ENCODE peak calls at places on chromosomes 6 and 20, in six cellular contexts. S is ascending aorta, O is upper lobe of right lung, X is neural progenitor cell, Z is lung, N is PC-3. A is an unnamed sample. For H3K4me1, the result is how much of the 10 kb centered on the place peaks cover.

GRCh38 chr6:135519343-135519742 is 21.8 kb upstream of the AHI1 start:
- DNase-seq in N (no peak), Z (no peak), X (no peak), S (no peak), O (no peak), A (no peak)

GRCh38 chr6:131167773-131168172 is 32.5 kb downstream of the AKAP7 start:
- DNase-seq in X (no peak), Z (no peak), S (no peak), N (peak), O (no peak), A (no peak)

GRCh38 chr6:131694832-131695426 is 6.3 kb downstream of the OR2A4 start:
- DNase-seq in Z (peak), S (no peak), X (peak), O (no peak), N (peak), A (peak)

GRCh38 chr6:40399888-40400468 is 187.2 kb downstream of the LRFN2 start:
- DNase-seq in X (no peak), O (no peak), S (no peak), N (no peak), Z (no peak), A (no peak)

GRCh38 chr20:14284443-14284842 is 53.0 kb downstream of the FLRT3 start:
- DNase-seq in O (no peak), S (no peak), N (no peak), Z (no peak), X (no peak), A (no peak)

GRCh38 chr6:30006170-30007131 is 54.6 kb upstream of the POLR1H start:
- DNase-seq in X (peak), N (no peak), Z (peak), S (no peak), O (peak), A (peak)

GRCh38 chr6:33981861-33982260 is 164.0 kb downstream of the GRM4 start:
- DNase-seq in X (no peak), O (no peak), S (no peak), Z (no peak), N (no peak), A (no peak)

GRCh38 chr6:138526822-138527235 is 27.5 kb upstream of the NHSL1 start:
- DNase-seq in O (no peak), S (no peak), N (no peak), X (peak), Z (no peak), A (no peak)

GRCh38 chr20:43548273-43548880 is 10.4 kb upstream of the SGK2 start:
- DNase-seq in O (no peak), S (no peak), N (no peak), Z (no peak), X (no peak), A (no peak)

GRCh38 chr20:3494218-3494617 is 23.4 kb downstream of the ATRN start:
- DNase-seq in Z (no peak), O (no peak), X (no peak), N (no peak), S (no peak), A (no peak)

GRCh38 chr6:11021003-11021402 is 23.1 kb downstream of the ELOVL2 start:
- DNase-seq in O (no peak), Z (no peak), N (no peak), S (no peak), X (no peak), A (no peak)

GRCh38 chr6:95685817-95686216 is 108.5 kb downstream of the MANEA start:
- DNase-seq in Z (no peak), N (no peak), S (no peak), O (no peak), X (peak), A (no peak)

GRCh38 chr6:77511860-77512259 is 48.6 kb upstream of the HTR1B start:
- DNase-seq in Z (no peak), X (no peak), O (no peak), S (no peak), N (no peak), A (no peak)

GRCh38 chr20:19934792-19935491 is 82.2 kb upstream of the NAA20 start:
- DNase-seq in N (peak), S (no peak), Z (peak), X (no peak), O (peak), A (peak)

GRCh38 chr6:163435013-163435412 is 20.5 kb downstream of the QKI start:
- DNase-seq in N (no peak), X (no peak), S (no peak), O (no peak), Z (no peak), A (no peak)
- H3K4me1 ChIP-seq in N (under half), X (under half), S (under half), O (under half), Z (under half), A (under half)

GRCh38 chr20:59571591-59572314 is 32.6 kb upstream of the PHACTR3 start:
- DNase-seq in N (peak), S (no peak), Z (peak), O (peak), X (peak), A (peak)
- H3K4me3 ChIP-seq in N (no peak), S (peak), Z (no peak), O (peak), X (peak), A (peak)

GRCh38 chr6:154942770-154943169 is 52.3 kb upstream of the TIAM2 start:
- DNase-seq in O (no peak), S (no peak), X (no peak), N (no peak), Z (no peak), A (no peak)

GRCh38 chr6:154938245-154938583 is 56.9 kb upstream of the TIAM2 start:
- DNase-seq in S (no peak), Z (peak), N (no peak), X (no peak), O (peak), A (no peak)

GRCh38 chr6:154932562-154933027 is 62.5 kb upstream of the TIAM2 start:
- DNase-seq in X (no peak), O (no peak), S (no peak), N (peak), Z (no peak), A (no peak)

GRCh38 chr6:154933181-154933827 is 61.8 kb upstream of the TIAM2 start:
- DNase-seq in X (no peak), O (no peak), S (no peak), Z (no peak), N (no peak), A (no peak)

DNA sequence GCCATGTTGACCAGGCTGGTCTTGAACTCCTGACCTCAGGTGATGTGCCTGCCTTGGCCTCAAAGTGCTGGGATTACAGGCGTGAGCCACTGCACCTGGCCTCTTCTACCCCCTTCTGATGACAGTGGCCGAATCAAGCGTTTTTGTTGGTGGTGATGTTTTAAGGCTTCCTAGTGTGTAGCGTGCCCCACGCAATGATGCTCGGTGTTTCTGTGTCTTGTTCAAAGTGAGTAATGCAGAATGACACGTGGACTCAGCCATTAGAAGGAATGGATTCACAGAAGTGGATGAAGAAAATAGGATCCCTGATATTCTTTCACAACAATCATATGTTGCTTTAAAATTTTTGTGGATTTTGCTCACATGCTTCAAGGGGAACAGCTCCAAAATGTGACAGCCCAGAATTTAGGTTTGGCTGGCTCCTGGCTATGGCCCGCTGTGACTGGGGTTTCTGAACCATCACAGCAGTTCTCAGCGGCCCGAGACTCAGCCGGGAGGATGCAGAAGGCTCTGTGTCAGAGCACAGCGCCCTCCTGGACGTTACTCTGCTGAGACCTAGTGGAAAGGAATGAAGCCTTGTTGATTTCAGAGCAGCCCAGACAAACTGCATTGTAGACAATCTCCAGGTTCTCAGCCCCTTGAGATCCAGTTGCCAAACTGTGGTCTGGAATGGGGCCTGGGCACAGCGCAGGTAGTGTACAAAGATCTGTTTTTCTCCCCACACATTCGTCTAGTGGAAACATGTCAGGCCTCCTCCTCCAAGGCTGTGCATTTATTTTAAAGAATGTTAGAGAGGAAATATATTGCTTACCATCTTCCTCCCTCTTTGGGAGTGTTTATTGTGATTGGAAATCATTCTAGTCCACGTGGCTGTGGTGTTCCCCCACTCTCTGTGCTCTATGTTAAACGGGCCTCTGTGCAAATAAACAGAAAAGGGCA is 57.5 kb upstream of the TIAM2 start:
- DNase-seq in X (peak), N (no peak), Z (no peak), O (no peak), S (no peak), A (no peak)
- TF ChIP-seq CTCF in X (no peak), N (no peak), Z (no peak), O (no peak), S (no peak), A (no peak)

GRCh38 chr20:32479012-32479411 is 106.1 kb downstream of the NOL4L start:
- DNase-seq in X (no peak), Z (no peak), S (no peak), O (no peak), N (no peak), A (no peak)

GRCh38 chr20:32479697-32480140 is 105.4 kb downstream of the NOL4L start:
- DNase-seq in N (no peak), X (no peak), Z (no peak), S (no peak), O (no peak), A (peak)

GRCh38 chr20:32482251-32483220 is 102.6 kb downstream of the NOL4L start:
- DNase-seq in O (peak), N (peak), Z (no peak), S (no peak), X (peak), A (peak)

GRCh38 chr20:32481311-32482103 is 103.6 kb downstream of the NOL4L start:
- DNase-seq in N (no peak), S (no peak), O (no peak), X (peak), Z (no peak), A (peak)

GRCh38 chr20:32480361-32481199 is 104.6 kb downstream of the NOL4L start:
- DNase-seq in O (no peak), Z (no peak), X (peak), S (no peak), N (no peak), A (no peak)
- H3K4me1 ChIP-seq in O (under half), Z (under half), X (under half), S (under half), N (under half), A (half or more)

A was measured in transverse colon.